ENCODE peak calls at places on chromosomes 11 and 22, in four cellular contexts. M, N, V and K are unnamed samples.

GRCh38 chr11:95337972-95338429 is 107.0 kb upstream of the SESN3 start:
- DNase-seq in M (no peak), N (no peak), V (no peak), K (no peak)

GRCh38 chr22:32880906-32881596 is 79.5 kb downstream of the TIMP3 start:
- DNase-seq in M (no peak), N (peak), V (no peak), K (peak)

GRCh38 chr22:25623310-25623734 is 58.8 kb downstream of the GRK3 start:
- DNase-seq in M (peak), N (no peak), V (no peak), K (no peak)

GRCh38 chr22:27537481-27537891 is 264.1 kb downstream of the MN1 start:
- DNase-seq in M (no peak), N (no peak), V (no peak), K (no peak)

GRCh38 chr11:28835790-28836189 is 727.6 kb downstream of the METTL15 start:
- DNase-seq in M (no peak), N (no peak), V (no peak), K (no peak)

GRCh38 chr11:70650075-70650909 is 252.0 kb downstream of the CTTN start:
- DNase-seq in M (no peak), N (peak), V (peak), K (peak)

GRCh38 chr22:47398921-47399790 is 636.7 kb downstream of the TBC1D22A start:
- DNase-seq in M (no peak), N (no peak), V (no peak), K (no peak)

GRCh38 chr11:2662024-2662312 is 37.8 kb downstream of the KCNQ1OT1 start:
- DNase-seq in M (no peak), N (no peak), V (no peak), K (no peak)

GRCh38 chr22:29393019-29393608 is 4.7 kb upstream of the AP1B1 start:
- DNase-seq in M (no peak), N (no peak), V (no peak), K (no peak)

GRCh38 chr11:74970852-74971395 is 17.8 kb upstream of the NEU3 start:
- DNase-seq in M (no peak), N (no peak), V (no peak), K (no peak)

GRCh38 chr11:86218125-86219081 is 26.1 kb upstream of the EED start:
- DNase-seq in M (peak), N (peak), V (peak), K (peak)

GRCh38 chr11:111633756-111634362 is 31.6 kb downstream of the SIK2 start:
- DNase-seq in M (peak), N (no peak), V (peak), K (no peak)

GRCh38 chr11:23959466-23959865 is 537.4 kb upstream of the LUZP2 start:
- DNase-seq in M (no peak), N (no peak), V (no peak), K (no peak)

GRCh38 chr11:68498313-68498712 is 37.8 kb downstream of the PPP6R3 start:
- DNase-seq in M (no peak), N (no peak), V (no peak), K (no peak)

GRCh38 chr11:76616676-76617552 is 53.6 kb downstream of the LRRC32 start:
- DNase-seq in M (no peak), N (no peak), V (no peak), K (no peak)

GRCh38 chr11:107859459-107860239 is 1.1 kb upstream of the SLC35F2 start:
- DNase-seq in M (peak), N (no peak), V (no peak), K (peak)

GRCh38 chr11:65187146-65187675 is 5.5 kb downstream of the CAPN1 start:
- DNase-seq in M (no peak), N (no peak), V (no peak), K (no peak)

GRCh38 chr11:120267319-120267718 is 27.4 kb downstream of the POU2F3 start:
- DNase-seq in M (no peak), N (no peak), V (no peak), K (no peak)

GRCh38 chr11:67418476-67419281 is 3.2 kb downstream of the CARNS1 start:
- DNase-seq in M (no peak), N (no peak), V (no peak), K (no peak)

GRCh38 chr11:32831241-32831640 is 1.5 kb downstream of the PRRG4 start:
- DNase-seq in M (no peak), N (no peak), V (no peak), K (no peak)

GRCh38 chr11:73912045-73912444 is 35.2 kb downstream of the PAAF1 start:
- DNase-seq in M (no peak), N (no peak), V (no peak), K (no peak)
- TF ChIP-seq TARDBP in M (no peak), N (no peak), V (no peak), K (no peak)

GRCh38 chr11:118641463-118642019 is 34.1 kb downstream of the PHLDB1 start:
- DNase-seq in M (no peak), N (no peak), V (no peak), K (no peak)
- TF ChIP-seq TARDBP in M (no peak), N (no peak), V (no peak), K (no peak)

GRCh38 chr11:61361686-61362541 is at the start of the genes CYB561A3 and TMEM138:
- DNase-seq in M (peak), N (peak), V (peak), K (peak)

GRCh38 chr11:61364012-61364396 is 1.8 kb downstream of the TMEM138 start:
- DNase-seq in M (no peak), N (no peak), V (no peak), K (no peak)

GRCh38 chr11:61361237-61361636 is 445 bp downstream of the CYB561A3 start:
- DNase-seq in M (no peak), N (no peak), V (no peak), K (no peak)

GRCh38 chr11:61359541-61359940 is 2.1 kb downstream of the CYB561A3 start:
- DNase-seq in M (no peak), N (no peak), V (no peak), K (no peak)

DNA sequence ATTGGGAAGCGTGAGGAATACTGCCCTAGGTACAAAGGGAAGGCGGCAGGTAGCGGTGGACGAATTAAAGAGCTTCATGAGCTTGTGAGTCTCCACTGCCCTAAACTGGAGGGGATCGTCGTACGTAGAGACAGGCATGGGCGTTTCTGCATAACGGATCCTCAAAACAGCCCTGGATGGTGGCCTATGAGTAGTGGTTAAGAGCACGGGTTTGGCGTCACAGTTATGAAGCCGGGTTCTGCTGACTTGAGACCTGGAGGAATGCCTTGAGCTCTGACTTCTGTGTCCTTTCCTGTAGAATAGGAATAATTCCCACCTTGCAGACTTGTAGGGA is 335 bp downstream of the TMEM138 start:
- DNase-seq in M (no peak), N (peak), V (peak), K (peak)
- TF ChIP-seq TARDBP in M (no peak), N (no peak), V (no peak), K (no peak)

DNA sequence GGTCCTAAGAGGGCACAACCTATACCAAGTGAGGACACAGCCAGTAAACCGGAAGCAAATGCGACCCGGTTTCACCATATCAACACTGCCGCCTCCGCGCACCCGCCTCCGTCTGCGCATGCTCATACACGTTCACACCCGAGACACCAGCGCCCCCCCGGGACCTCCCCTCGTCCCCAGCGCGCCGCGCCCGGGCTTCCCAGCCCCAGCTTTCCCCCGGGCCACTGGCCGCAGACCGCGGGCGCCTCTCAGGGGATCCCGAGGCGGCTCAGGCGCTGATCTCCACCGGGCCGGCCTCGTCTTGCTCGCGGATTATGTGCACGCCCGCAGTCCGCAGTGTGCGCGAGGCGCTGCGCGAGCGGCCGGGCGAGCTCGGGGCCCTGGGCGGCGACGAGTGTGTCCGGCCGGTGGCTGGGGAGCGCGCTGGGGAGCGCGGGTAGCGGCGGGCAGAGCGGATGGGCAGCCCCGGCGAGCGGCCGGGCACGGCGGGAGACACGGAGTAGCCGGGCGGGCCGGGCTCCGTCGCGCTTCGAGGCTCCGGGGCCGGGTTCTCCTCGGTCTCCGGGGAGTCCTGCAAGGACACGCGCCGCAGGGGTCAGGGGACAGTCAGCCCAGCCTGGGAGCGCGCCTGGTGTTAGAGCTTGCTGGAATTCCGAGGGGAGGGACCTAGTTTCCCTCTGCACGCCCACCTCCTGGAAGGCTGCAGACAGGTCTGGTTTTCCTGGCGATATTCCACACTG is 2.0 kb downstream of the HEPN1 start:
- DNase-seq in M (no peak), N (no peak), V (no peak), K (peak)
- TF ChIP-seq TARDBP in M (no peak), N (no peak), V (no peak), K (no peak)